ENCODE peak calls at places on chromosomes 2 and 18, in ten cellular contexts. C is Daoy; P is anterior cingulate cortex; O is ovary; A is substantia nigra; B is left ventricle myocardium inferior; S is dorsolateral prefrontal cortex; V is activated effector memory CD4-positive, alpha-beta T cell treated with Interleukin-2 at 50 U/mL for 16 hours; Z is adrenal gland; E is spleen. L is an unnamed sample.

GRCh38 chr2:42562474-42563144 is 5.8 kb upstream of the MTA3 start:
- DNase-seq in S (no peak), P (no peak), B (no peak), V (no peak), E (no peak), A (no peak), O (no peak), Z (no peak), C (no peak), L (peak; percentile 67)

GRCh38 chr2:46846454-46846990 is 69.1 kb downstream of the MCFD2 start:
- DNase-seq in Z (no peak), O (no peak), V (no peak), S (no peak), P (no peak), A (no peak), C (no peak), E (no peak), B (no peak), L (peak; percentile 19)

GRCh38 chr2:111068435-111069058 is 52.2 kb upstream of the BCL2L11 start:
- DNase-seq in Z (no peak), O (no peak), V (no peak), E (no peak), S (no peak), C (no peak), P (no peak), A (no peak), B (no peak), L (no peak)

GRCh38 chr2:112310906-112311305 is 35.5 kb downstream of the ZC3H6 start:
- DNase-seq in P (no peak), S (no peak), A (no peak), Z (no peak), C (no peak), E (no peak), V (no peak), B (no peak), O (no peak), L (no peak)

GRCh38 chr2:174846941-174847938 is 83.0 kb upstream of the CHRNA1 start:
- DNase-seq in O (no peak), Z (peak; percentile 61), A (no peak), V (no peak), B (no peak), S (no peak), C (peak; percentile 57), E (no peak), P (peak; percentile 64), L (peak; percentile 43)

GRCh38 chr2:201807452-201807980 is 1.2 kb downstream of the CDK15 start:
- DNase-seq in B (peak; percentile 34), Z (peak; percentile 64), V (no peak), E (no peak), S (no peak), C (peak; percentile 59), P (no peak), O (peak; percentile 32), A (no peak), L (peak; percentile 90)

GRCh38 chr2:31384771-31385276 is 29.7 kb downstream of the XDH start:
- DNase-seq in S (no peak), A (no peak), B (no peak), E (no peak), O (no peak), V (no peak), Z (no peak), P (no peak), C (peak; percentile 86), L (peak; percentile 90)

GRCh38 chr2:157838442-157839161 is 37.5 kb downstream of the ACVR1 start:
- DNase-seq in S (no peak), A (no peak), O (peak; percentile 36), C (peak; percentile 86), Z (peak; percentile 79), E (no peak), B (peak; percentile 19), V (no peak), P (no peak), L (peak; percentile 70)

GRCh38 chr2:98822301-98823164 is 91.6 kb upstream of the MGAT4A start:
- DNase-seq in S (no peak), E (peak; percentile 94), V (peak; percentile 33), P (no peak), A (no peak), Z (peak; percentile 68), C (no peak), B (peak; percentile 71), O (no peak), L (peak; percentile 89)

GRCh38 chr2:27154481-27154880 is 5.7 kb downstream of the TCF23 start:
- DNase-seq in B (no peak), S (no peak), O (peak; percentile 86), E (no peak), C (no peak), Z (no peak), A (no peak), V (no peak), P (no peak), L (no peak)

GRCh38 chr18:36899289-36899688 is 70.4 kb downstream of the KIAA1328 start:
- DNase-seq in B (no peak), C (no peak), E (no peak), V (no peak), P (no peak), O (no peak), A (no peak), Z (no peak), S (no peak), L (peak; percentile 50)

GRCh38 chr2:237910576-237911362 is 51.3 kb downstream of the RAMP1 start:
- DNase-seq in B (no peak), C (no peak), E (no peak), S (no peak), P (no peak), O (no peak), V (no peak), Z (no peak), A (no peak), L (no peak)

GRCh38 chr2:181621779-181622490 is 35.0 kb downstream of the CERKL start:
- DNase-seq in P (no peak), O (no peak), Z (no peak), S (no peak), B (no peak), C (no peak), E (no peak), V (no peak), A (no peak), L (no peak)

GRCh38 chr2:88903744-88904353 is 212.4 kb downstream of the RPIA start:
- DNase-seq in A (no peak), E (no peak), P (no peak), C (peak; percentile 21), O (no peak), B (no peak), S (no peak), Z (no peak), V (no peak), L (no peak)